ENCODE peak calls at places on chromosome 4, in nine cellular contexts. X is kidney epithelial cell; V is GM12891; L is activated CD8-positive, alpha-beta memory T cell treated with anti-CD3 and anti-CD28 coated beads for 4 hours; A is WTC11; B is type B pancreatic cell; R is BJ; E is effector CD4-positive, alpha-beta T cell; M is IMR-90. Z is an unnamed sample.

GRCh38 chr4:151527699-151528098 is 118.7 kb downstream of the FHIP1A start:
- DNase-seq in X (no peak), V (no peak), L (no peak), A (no peak), B (no peak), R (no peak), E (no peak), M (no peak), Z (no peak)

GRCh38 chr4:3491681-3492405 is 28.7 kb downstream of the DOK7 start:
- DNase-seq in X (peak; percentile 21), V (no peak), L (no peak), A (no peak), B (no peak), R (peak; percentile 10), E (no peak), M (peak; percentile 55), Z (peak; percentile 24)

GRCh38 chr4:8291036-8291682 is 21.6 kb downstream of the HTRA3 start:
- DNase-seq in X (no peak), V (no peak), L (no peak), A (no peak), B (no peak), R (no peak), E (no peak), M (no peak), Z (no peak)

GRCh38 chr4:90357117-90357710 is 230.0 kb downstream of the CCSER1 start:
- DNase-seq in X (peak; percentile 49), V (no peak), L (no peak), A (no peak), B (no peak), R (peak; percentile 1), E (no peak), M (peak; percentile 77), Z (peak; percentile 1)

GRCh38 chr4:58587856-58588255 is 1477.7 kb upstream of the IGFBP7 start:
- DNase-seq in X (no peak), V (no peak), L (no peak), A (no peak), B (no peak), R (no peak), E (no peak), M (no peak), Z (no peak)

GRCh38 chr4:19721587-19721986 is 530.1 kb upstream of the SLIT2 start:
- DNase-seq in X (no peak), V (no peak), L (no peak), A (no peak), B (no peak), R (no peak), E (no peak), M (no peak), Z (no peak)

GRCh38 chr4:70903282-70903603 is 1.1 kb downstream of the MOB1B start:
- DNase-seq in X (no peak), V (no peak), L (no peak), A (no peak), B (no peak), R (no peak), E (no peak), M (no peak), Z (no peak)

GRCh38 chr4:38086515-38087226 is 126.5 kb downstream of the PTTG2 start:
- DNase-seq in X (no peak), V (no peak), L (no peak), A (no peak), B (no peak), R (no peak), E (no peak), M (no peak), Z (no peak)

GRCh38 chr4:7978489-7978888 is 38.8 kb upstream of the AFAP1 start:
- DNase-seq in X (no peak), V (no peak), L (no peak), A (no peak), B (no peak), R (no peak), E (no peak), M (no peak), Z (no peak)

GRCh38 chr4:7384929-7385890 is 49.5 kb downstream of the PSAPL1 start:
- DNase-seq in X (no peak), V (no peak), L (no peak), A (no peak), B (peak; percentile 43), R (no peak), E (no peak), M (no peak), Z (no peak)

GRCh38 chr4:39233783-39234182 is 51.5 kb downstream of the WDR19 start:
- DNase-seq in X (no peak), V (no peak), L (no peak), A (no peak), B (no peak), R (no peak), E (no peak), M (no peak), Z (no peak)

GRCh38 chr4:574346-575161 is 1.5 kb downstream of the TMEM271 start:
- DNase-seq in X (no peak), V (no peak), L (no peak), A (peak; percentile 35), B (no peak), R (no peak), E (no peak), M (no peak), Z (no peak)

GRCh38 chr4:86387013-86387412 is 27.2 kb upstream of the MAPK10 start:
- DNase-seq in X (no peak), V (no peak), L (no peak), A (no peak), B (no peak), R (no peak), E (no peak), M (no peak), Z (no peak)

GRCh38 chr4:185522451-185522850 is 12.9 kb downstream of the PDLIM3 start:
- DNase-seq in X (no peak), V (no peak), L (no peak), A (no peak), B (no peak), R (no peak), E (no peak), M (no peak), Z (no peak)

GRCh38 chr4:94642561-94642866 is 115.2 kb upstream of the BMPR1B start:
- DNase-seq in X (peak; percentile 29), V (no peak), L (no peak), A (no peak), B (no peak), R (no peak), E (no peak), M (peak; percentile 5), Z (no peak)

GRCh38 chr4:133997440-133997839 is 204.1 kb downstream of the PABPC4L start:
- DNase-seq in X (no peak), V (no peak), L (no peak), A (no peak), B (no peak), R (peak; percentile 52), E (no peak), M (peak; percentile 6), Z (no peak)

GRCh38 chr4:41178372-41179085 is 35.8 kb downstream of the APBB2 start:
- DNase-seq in X (no peak), V (no peak), L (no peak), A (no peak), B (no peak), R (no peak), E (no peak), M (peak; percentile 93), Z (peak; percentile 79)

Z was measured in AG09309.